ENCODE peak calls at places on chromosomes 13 and 19, in four cellular contexts. U is gastrocnemius medialis, G is tibial nerve, Q is NCI-H146. S is an unnamed sample.

GRCh38 chr13:44141213-44141724 is 232.4 kb upstream of the SERP2 start:
- DNase-seq in U (no peak), G (no peak), Q (no peak), S (no peak)

GRCh38 chr13:76020421-76020955 is 384.4 kb downstream of the LMO7 start:
- DNase-seq in U (no peak), G (no peak), Q (no peak), S (no peak)

GRCh38 chr13:36445806-36446423 is 13.6 kb downstream of the CCNA1 start:
- DNase-seq in U (no peak), G (no peak), Q (no peak), S (no peak)

GRCh38 chr19:35231956-35232746 is 3.6 kb upstream of the FAM187B start:
- DNase-seq in U (no peak), G (no peak), Q (no peak), S (no peak)

GRCh38 chr13:92187378-92187989 is 789.1 kb downstream of the GPC5 start:
- DNase-seq in U (no peak), G (no peak), Q (peak; percentile 60), S (no peak)

GRCh38 chr13:74287672-74288169 is 153.5 kb upstream of the KLF12 start:
- DNase-seq in U (peak; percentile 26), G (peak; percentile 50), Q (peak; percentile 83), S (no peak)

GRCh38 chr13:50227356-50227755 is 212.1 kb downstream of the KCNRG start:
- DNase-seq in U (no peak), G (no peak), Q (no peak), S (no peak)

GRCh38 chr19:48819366-48819816 is 8.6 kb upstream of the BCAT2 start:
- DNase-seq in U (peak; percentile 93), G (peak; percentile 86), Q (no peak), S (no peak)

GRCh38 chr19:19866599-19867248 is 1.0 kb downstream of the ZNF253 start:
- DNase-seq in U (no peak), G (no peak), Q (peak; percentile 57), S (no peak)

GRCh38 chr19:45507864-45508680 is 793 bp downstream of the VASP start:
- DNase-seq in U (no peak), G (no peak), Q (peak; percentile 83), S (no peak)

GRCh38 chr19:35048911-35049411 is 7.4 kb downstream of the HPN start:
- DNase-seq in U (peak; percentile 83), G (no peak), Q (peak; percentile 93), S (no peak)

GRCh38 chr19:16330811-16331690 is 6.4 kb downstream of the KLF2 start:
- DNase-seq in U (no peak), G (no peak), Q (no peak), S (no peak)

GRCh38 chr19:29771708-29772415 is 39.9 kb upstream of the CCNE1 start:
- DNase-seq in U (no peak), G (no peak), Q (peak; percentile 59), S (no peak)

GRCh38 chr13:43272866-43273265 is 249.5 kb downstream of the DNAJC15 start:
- DNase-seq in U (no peak), G (no peak), Q (peak; percentile 88), S (no peak)

GRCh38 chr13:39417643-39418042 is 185.3 kb downstream of the LHFPL6 start:
- DNase-seq in U (no peak), G (no peak), Q (no peak), S (no peak)

GRCh38 chr13:46893820-46894533 is 2.9 kb downstream of the HTR2A start:
- DNase-seq in U (peak; percentile 12), G (peak; percentile 37), Q (peak; percentile 24), S (peak; percentile 24)

GRCh38 chr13:53191091-53191490 is 162.5 kb downstream of the OLFM4 start:
- DNase-seq in U (no peak), G (no peak), Q (no peak), S (no peak)

GRCh38 chr13:36297600-36298338 is at the start of gene CCDC169:
- DNase-seq in U (peak; percentile 40), G (peak; percentile 41), Q (peak; percentile 58), S (peak; percentile 26)

GRCh38 chr19:55519461-55520311 is 17.2 kb downstream of the SBK2 start:
- DNase-seq in U (peak; percentile 65), G (no peak), Q (no peak), S (no peak)

GRCh38 chr19:49400034-49400433 is 12.0 kb downstream of the KASH5 start:
- DNase-seq in U (no peak), G (no peak), Q (no peak), S (no peak)

GRCh38 chr19:45881909-45882528 is 3.9 kb downstream of the IRF2BP1 start:
- DNase-seq in U (no peak), G (no peak), Q (peak; percentile 93), S (no peak)

GRCh38 chr19:35098413-35099049 is 17.1 kb upstream of the FXYD3 start:
- DNase-seq in U (no peak), G (no peak), Q (no peak), S (no peak)

GRCh38 chr13:22235285-22235949 is 564.5 kb downstream of the FGF9 start:
- DNase-seq in U (no peak), G (no peak), Q (no peak), S (no peak)

GRCh38 chr13:60267498-60268202 is 103.9 kb upstream of the DIAPH3 start:
- DNase-seq in U (no peak), G (no peak), Q (no peak), S (no peak)

S was measured in activated gamma-delta T cell.